ENCODE peak calls at places on chromosomes 3 and 15, in seven cellular contexts. X is GM13976, T is mucosa of gallbladder, F is left colon, C is GM04504, B is C1 segment of cervical spinal cord, Z is RWPE1. L is an unnamed sample.

GRCh38 chr15:99507732-99508571 is 57.8 kb upstream of the MEF2A start:
- DNase-seq in Z (no peak), T (peak), X (no peak), B (peak), C (no peak), F (no peak), L (no peak)

GRCh38 chr3:16338999-16339398 is 74.0 kb downstream of the OXNAD1 start:
- DNase-seq in F (no peak), T (no peak), X (no peak), C (peak), B (no peak), Z (peak), L (no peak)

GRCh38 chr3:181358060-181358459 is 353.7 kb upstream of the SOX2 start:
- DNase-seq in X (no peak), T (no peak), C (no peak), F (no peak), B (no peak), Z (no peak), L (no peak)

GRCh38 chr3:14524311-14524711 is 15.8 kb downstream of the GRIP2 start:
- DNase-seq in C (no peak), Z (no peak), X (no peak), F (no peak), T (no peak), B (no peak), L (no peak)

GRCh38 chr15:78928616-78929093 is 16.2 kb downstream of the CTSH start:
- DNase-seq in Z (no peak), F (no peak), T (no peak), X (no peak), B (no peak), C (no peak), L (no peak)

GRCh38 chr15:98981851-98982722 is 25.5 kb downstream of the PGPEP1L start:
- DNase-seq in C (no peak), X (peak), B (no peak), F (no peak), Z (no peak), T (no peak), L (no peak)

GRCh38 chr3:25281041-25281842 is 146.8 kb upstream of the RARB start:
- DNase-seq in X (no peak), F (no peak), Z (no peak), T (no peak), C (no peak), B (no peak), L (no peak)

GRCh38 chr15:101107625-101108457 is 144.0 kb downstream of the CHSY1 start:
- DNase-seq in B (no peak), X (no peak), C (no peak), T (no peak), F (no peak), Z (no peak), L (no peak)

GRCh38 chr3:125107861-125108567 is 52.2 kb upstream of the HEG1 start:
- DNase-seq in X (peak), F (no peak), Z (peak), B (no peak), T (no peak), C (peak), L (no peak)

GRCh38 chr3:16033889-16034687 is 140.4 kb upstream of the GALNT15 start:
- DNase-seq in Z (no peak), X (no peak), B (no peak), C (no peak), T (no peak), F (no peak), L (no peak)